ENCODE peak calls at places on chromosomes 7 and 10, in ten cellular contexts. One of them, this sample, is unnamed.

GRCh38 chr10:35563266-35563891 is 41.8 kb upstream of the GJD4 start:
- DNase-seq in neural progenitor cell: peak; percentile 76
- DNase-seq in AG09319: peak; percentile 8
- DNase-seq in activated T-cell treated with anti-CD3 and anti-CD28 coated beads for 1 hour: peak; percentile 34
- DNase-seq in OCI-LY7: peak; percentile 77
- DNase-seq in Calu3: peak; percentile 69
- DNase-seq in NCI-H2171 treated with DMSO at 0.1 percent for 48 hours: peak; percentile 71
- DNase-seq in M059J: peak; percentile 52
- DNase-seq in NCI-H2081: peak; percentile 22
- DNase-seq in cardiac fibroblast: peak; percentile 86
- DNase-seq in this sample: no peak

GRCh38 chr7:138924551-138925225 is 56.5 kb downstream of the KIAA1549 start:
- DNase-seq in neural progenitor cell: peak; percentile 61
- DNase-seq in NCI-H2171 treated with DMSO at 0.1 percent for 48 hours: peak; percentile 90
- DNase-seq in cardiac fibroblast: no peak
- DNase-seq in Calu3: no peak
- DNase-seq in NCI-H2081: no peak
- DNase-seq in activated T-cell treated with anti-CD3 and anti-CD28 coated beads for 1 hour: no peak
- DNase-seq in AG09319: no peak
- DNase-seq in OCI-LY7: no peak
- DNase-seq in M059J: no peak
- DNase-seq in this sample: no peak

GRCh38 chr7:108557617-108558016 is 11.9 kb downstream of the THAP5 start:
- DNase-seq in M059J: no peak
- DNase-seq in cardiac fibroblast: no peak
- DNase-seq in AG09319: no peak
- DNase-seq in activated T-cell treated with anti-CD3 and anti-CD28 coated beads for 1 hour: no peak
- DNase-seq in NCI-H2171 treated with DMSO at 0.1 percent for 48 hours: no peak
- DNase-seq in neural progenitor cell: no peak
- DNase-seq in NCI-H2081: no peak
- DNase-seq in Calu3: no peak
- DNase-seq in OCI-LY7: no peak
- DNase-seq in this sample: no peak

GRCh38 chr7:46486264-46487206 is 565.5 kb upstream of the IGFBP3 start:
- DNase-seq in OCI-LY7: no peak
- DNase-seq in neural progenitor cell: no peak
- DNase-seq in cardiac fibroblast: peak; percentile 89
- DNase-seq in Calu3: peak; percentile 60
- DNase-seq in AG09319: peak; percentile 20
- DNase-seq in activated T-cell treated with anti-CD3 and anti-CD28 coated beads for 1 hour: no peak
- DNase-seq in M059J: peak; percentile 90
- DNase-seq in NCI-H2081: no peak
- DNase-seq in NCI-H2171 treated with DMSO at 0.1 percent for 48 hours: no peak
- DNase-seq in this sample: no peak

GRCh38 chr10:26359670-26360069 is 78.5 kb upstream of the APBB1IP start:
- DNase-seq in neural progenitor cell: no peak
- DNase-seq in Calu3: no peak
- DNase-seq in cardiac fibroblast: no peak
- DNase-seq in activated T-cell treated with anti-CD3 and anti-CD28 coated beads for 1 hour: no peak
- DNase-seq in NCI-H2081: no peak
- DNase-seq in AG09319: no peak
- DNase-seq in NCI-H2171 treated with DMSO at 0.1 percent for 48 hours: no peak
- DNase-seq in M059J: peak; percentile 10
- DNase-seq in OCI-LY7: no peak
- DNase-seq in this sample: no peak

GRCh38 chr10:7432884-7433726 is 22.3 kb upstream of the SFMBT2 start:
- DNase-seq in NCI-H2081: peak; percentile 69
- DNase-seq in activated T-cell treated with anti-CD3 and anti-CD28 coated beads for 1 hour: no peak
- DNase-seq in AG09319: no peak
- DNase-seq in OCI-LY7: no peak
- DNase-seq in cardiac fibroblast: no peak
- DNase-seq in NCI-H2171 treated with DMSO at 0.1 percent for 48 hours: no peak
- DNase-seq in Calu3: no peak
- DNase-seq in neural progenitor cell: peak; percentile 54
- DNase-seq in M059J: no peak
- DNase-seq in this sample: no peak

GRCh38 chr7:14275346-14275745 is 285.9 kb upstream of the ETV1 start:
- DNase-seq in neural progenitor cell: no peak
- DNase-seq in NCI-H2171 treated with DMSO at 0.1 percent for 48 hours: no peak
- DNase-seq in Calu3: no peak
- DNase-seq in activated T-cell treated with anti-CD3 and anti-CD28 coated beads for 1 hour: no peak
- DNase-seq in M059J: no peak
- DNase-seq in AG09319: no peak
- DNase-seq in NCI-H2081: no peak
- DNase-seq in cardiac fibroblast: peak; percentile 6
- DNase-seq in OCI-LY7: no peak
- DNase-seq in this sample: no peak

GRCh38 chr10:130723704-130724103 is 587.5 kb downstream of the GLRX3 start:
- DNase-seq in neural progenitor cell: no peak
- DNase-seq in NCI-H2171 treated with DMSO at 0.1 percent for 48 hours: no peak
- DNase-seq in OCI-LY7: no peak
- DNase-seq in AG09319: no peak
- DNase-seq in NCI-H2081: no peak
- DNase-seq in M059J: no peak
- DNase-seq in Calu3: no peak
- DNase-seq in cardiac fibroblast: no peak
- DNase-seq in activated T-cell treated with anti-CD3 and anti-CD28 coated beads for 1 hour: no peak
- DNase-seq in this sample: no peak

GRCh38 chr10:5033061-5033770 is 29.6 kb upstream of the AKR1C2 start:
- DNase-seq in NCI-H2081: no peak
- DNase-seq in cardiac fibroblast: peak; percentile 95
- DNase-seq in Calu3: no peak
- DNase-seq in AG09319: peak; percentile 19
- DNase-seq in activated T-cell treated with anti-CD3 and anti-CD28 coated beads for 1 hour: no peak
- DNase-seq in M059J: peak; percentile 65
- DNase-seq in neural progenitor cell: no peak
- DNase-seq in OCI-LY7: no peak
- DNase-seq in NCI-H2171 treated with DMSO at 0.1 percent for 48 hours: no peak
- DNase-seq in this sample: no peak

GRCh38 chr7:43015301-43015700 is 83.1 kb downstream of the MRPL32 start:
- DNase-seq in AG09319: no peak
- DNase-seq in NCI-H2171 treated with DMSO at 0.1 percent for 48 hours: no peak
- DNase-seq in NCI-H2081: no peak
- DNase-seq in cardiac fibroblast: no peak
- DNase-seq in M059J: no peak
- DNase-seq in Calu3: no peak
- DNase-seq in activated T-cell treated with anti-CD3 and anti-CD28 coated beads for 1 hour: no peak
- DNase-seq in OCI-LY7: no peak
- DNase-seq in neural progenitor cell: peak; percentile 73
- DNase-seq in this sample: no peak

GRCh38 chr7:66043681-66044497 is 31.7 kb upstream of the ASL start:
- DNase-seq in NCI-H2171 treated with DMSO at 0.1 percent for 48 hours: no peak
- DNase-seq in activated T-cell treated with anti-CD3 and anti-CD28 coated beads for 1 hour: peak; percentile 6
- DNase-seq in M059J: peak; percentile 56
- DNase-seq in AG09319: no peak
- DNase-seq in cardiac fibroblast: no peak
- DNase-seq in Calu3: peak; percentile 39
- DNase-seq in OCI-LY7: no peak
- DNase-seq in neural progenitor cell: peak; percentile 73
- DNase-seq in NCI-H2081: no peak
- DNase-seq in this sample: peak; percentile 30

GRCh38 chr10:105759741-105760140 is 1118.7 kb downstream of the SORCS3 start:
- DNase-seq in AG09319: no peak
- DNase-seq in neural progenitor cell: peak; percentile 77
- DNase-seq in M059J: no peak
- DNase-seq in activated T-cell treated with anti-CD3 and anti-CD28 coated beads for 1 hour: no peak
- DNase-seq in Calu3: no peak
- DNase-seq in NCI-H2171 treated with DMSO at 0.1 percent for 48 hours: no peak
- DNase-seq in cardiac fibroblast: no peak
- DNase-seq in OCI-LY7: no peak
- DNase-seq in NCI-H2081: no peak
- DNase-seq in this sample: no peak

GRCh38 chr7:17524746-17525145 is 226.3 kb downstream of the AHR start:
- DNase-seq in cardiac fibroblast: peak; percentile 92
- DNase-seq in Calu3: no peak
- DNase-seq in NCI-H2081: no peak
- DNase-seq in neural progenitor cell: no peak
- DNase-seq in OCI-LY7: no peak
- DNase-seq in NCI-H2171 treated with DMSO at 0.1 percent for 48 hours: no peak
- DNase-seq in AG09319: no peak
- DNase-seq in M059J: peak; percentile 90
- DNase-seq in activated T-cell treated with anti-CD3 and anti-CD28 coated beads for 1 hour: no peak
- DNase-seq in this sample: no peak

GRCh38 chr10:129332476-129332875 is 134.6 kb upstream of the MGMT start:
- DNase-seq in NCI-H2171 treated with DMSO at 0.1 percent for 48 hours: no peak
- DNase-seq in AG09319: no peak
- DNase-seq in OCI-LY7: peak; percentile 35
- DNase-seq in NCI-H2081: no peak
- DNase-seq in M059J: peak; percentile 2
- DNase-seq in activated T-cell treated with anti-CD3 and anti-CD28 coated beads for 1 hour: no peak
- DNase-seq in cardiac fibroblast: no peak
- DNase-seq in neural progenitor cell: peak; percentile 75
- DNase-seq in Calu3: no peak
- DNase-seq in this sample: no peak

GRCh38 chr10:35340975-35341374 is 4.7 kb downstream of the CCNY start:
- DNase-seq in NCI-H2081: no peak
- DNase-seq in cardiac fibroblast: no peak
- DNase-seq in M059J: no peak
- DNase-seq in AG09319: no peak
- DNase-seq in OCI-LY7: no peak
- DNase-seq in neural progenitor cell: no peak
- DNase-seq in NCI-H2171 treated with DMSO at 0.1 percent for 48 hours: no peak
- DNase-seq in Calu3: no peak
- DNase-seq in activated T-cell treated with anti-CD3 and anti-CD28 coated beads for 1 hour: no peak
- DNase-seq in this sample: no peak

GRCh38 chr7:117065585-117066150 is 112.4 kb downstream of the ST7 start:
- DNase-seq in cardiac fibroblast: no peak
- DNase-seq in NCI-H2171 treated with DMSO at 0.1 percent for 48 hours: no peak
- DNase-seq in M059J: no peak
- DNase-seq in OCI-LY7: no peak
- DNase-seq in AG09319: no peak
- DNase-seq in neural progenitor cell: no peak
- DNase-seq in activated T-cell treated with anti-CD3 and anti-CD28 coated beads for 1 hour: no peak
- DNase-seq in Calu3: no peak
- DNase-seq in NCI-H2081: no peak
- DNase-seq in this sample: no peak

GRCh38 chr7:158078161-158078910 is 509.3 kb downstream of the PTPRN2 start:
- DNase-seq in Calu3: no peak
- DNase-seq in activated T-cell treated with anti-CD3 and anti-CD28 coated beads for 1 hour: no peak
- DNase-seq in NCI-H2171 treated with DMSO at 0.1 percent for 48 hours: peak; percentile 84
- DNase-seq in neural progenitor cell: no peak
- DNase-seq in OCI-LY7: no peak
- DNase-seq in M059J: no peak
- DNase-seq in cardiac fibroblast: no peak
- DNase-seq in NCI-H2081: peak; percentile 63
- DNase-seq in AG09319: no peak
- DNase-seq in this sample: no peak

GRCh38 chr7:49396194-49396593 is 377.2 kb upstream of the VWC2 start:
- DNase-seq in Calu3: no peak
- DNase-seq in activated T-cell treated with anti-CD3 and anti-CD28 coated beads for 1 hour: no peak
- DNase-seq in neural progenitor cell: no peak
- DNase-seq in OCI-LY7: no peak
- DNase-seq in AG09319: no peak
- DNase-seq in NCI-H2081: no peak
- DNase-seq in M059J: no peak
- DNase-seq in NCI-H2171 treated with DMSO at 0.1 percent for 48 hours: no peak
- DNase-seq in cardiac fibroblast: no peak
- DNase-seq in this sample: no peak

GRCh38 chr10:1256139-1256720 is 200.0 kb downstream of the WDR37 start:
- DNase-seq in activated T-cell treated with anti-CD3 and anti-CD28 coated beads for 1 hour: no peak
- DNase-seq in M059J: no peak
- DNase-seq in neural progenitor cell: no peak
- DNase-seq in Calu3: no peak
- DNase-seq in AG09319: no peak
- DNase-seq in OCI-LY7: no peak
- DNase-seq in NCI-H2081: no peak
- DNase-seq in NCI-H2171 treated with DMSO at 0.1 percent for 48 hours: no peak
- DNase-seq in cardiac fibroblast: no peak
- DNase-seq in this sample: no peak

GRCh38 chr10:114987995-114988394 is 50.0 kb downstream of the TRUB1 start:
- DNase-seq in NCI-H2081: no peak
- DNase-seq in activated T-cell treated with anti-CD3 and anti-CD28 coated beads for 1 hour: no peak
- DNase-seq in M059J: peak; percentile 55
- DNase-seq in cardiac fibroblast: peak; percentile 80
- DNase-seq in NCI-H2171 treated with DMSO at 0.1 percent for 48 hours: no peak
- DNase-seq in neural progenitor cell: no peak
- DNase-seq in AG09319: no peak
- DNase-seq in Calu3: no peak
- DNase-seq in OCI-LY7: no peak
- DNase-seq in this sample: no peak

GRCh38 chr10:14757996-14758395 is 16.7 kb downstream of the FAM107B start:
- DNase-seq in M059J: no peak
- DNase-seq in NCI-H2081: no peak
- DNase-seq in OCI-LY7: no peak
- DNase-seq in cardiac fibroblast: no peak
- DNase-seq in NCI-H2171 treated with DMSO at 0.1 percent for 48 hours: no peak
- DNase-seq in AG09319: no peak
- DNase-seq in activated T-cell treated with anti-CD3 and anti-CD28 coated beads for 1 hour: no peak
- DNase-seq in Calu3: no peak
- DNase-seq in neural progenitor cell: no peak
- DNase-seq in this sample: no peak